ENCODE peak calls at places on chromosomes 12 and 14, in five cellular contexts. P is aorta, X is psoas muscle, F is thyroid gland, G is GM23248. K is an unnamed sample.

GRCh38 chr12:96698521-96698920 is 208.5 kb upstream of the NEDD1 start:
- DNase-seq in P (no peak), X (no peak), F (no peak), G (peak), K (no peak)

GRCh38 chr12:49767333-49767732 is 26.0 kb downstream of the TMBIM6 start:
- DNase-seq in P (no peak), X (no peak), F (no peak), G (peak), K (no peak)

GRCh38 chr14:105357626-105358025 is 40.7 kb upstream of the TEX22 start:
- DNase-seq in P (no peak), X (no peak), F (no peak), G (no peak), K (no peak)

GRCh38 chr14:80434574-80435321 is 223.4 kb upstream of the DIO2 start:
- DNase-seq in P (no peak), X (no peak), F (peak), G (peak), K (no peak)

GRCh38 chr12:98738002-98738401 is 92.9 kb downstream of the APAF1 start:
- DNase-seq in P (no peak), X (no peak), F (no peak), G (peak), K (no peak)

GRCh38 chr14:101963052-101963451 is 1.3 kb upstream of the DYNC1H1 start:
- DNase-seq in P (no peak), X (no peak), F (no peak), G (no peak), K (no peak)

GRCh38 chr14:76125506-76125905 is 26.2 kb upstream of the GPATCH2L start:
- DNase-seq in P (no peak), X (no peak), F (no peak), G (no peak), K (no peak)

GRCh38 chr12:34396861-34397590 is 374.7 kb downstream of the ALG10 start:
- DNase-seq in P (peak), X (peak), F (no peak), G (no peak), K (no peak)

GRCh38 chr12:105365231-105365630 is 34.7 kb downstream of the C12orf75 start:
- DNase-seq in P (no peak), X (peak), F (no peak), G (peak), K (no peak)
- H3K4me3 ChIP-seq in P (no peak), X (no peak), F (no peak), G (no peak), K (no peak)

GRCh38 chr12:128644664-128645296 is 179.0 kb downstream of the SLC15A4 start:
- DNase-seq in P (no peak), X (no peak), F (no peak), G (no peak), K (no peak)
- H3K4me3 ChIP-seq in P (no peak), X (no peak), F (no peak), G (no peak), K (no peak)

DNA sequence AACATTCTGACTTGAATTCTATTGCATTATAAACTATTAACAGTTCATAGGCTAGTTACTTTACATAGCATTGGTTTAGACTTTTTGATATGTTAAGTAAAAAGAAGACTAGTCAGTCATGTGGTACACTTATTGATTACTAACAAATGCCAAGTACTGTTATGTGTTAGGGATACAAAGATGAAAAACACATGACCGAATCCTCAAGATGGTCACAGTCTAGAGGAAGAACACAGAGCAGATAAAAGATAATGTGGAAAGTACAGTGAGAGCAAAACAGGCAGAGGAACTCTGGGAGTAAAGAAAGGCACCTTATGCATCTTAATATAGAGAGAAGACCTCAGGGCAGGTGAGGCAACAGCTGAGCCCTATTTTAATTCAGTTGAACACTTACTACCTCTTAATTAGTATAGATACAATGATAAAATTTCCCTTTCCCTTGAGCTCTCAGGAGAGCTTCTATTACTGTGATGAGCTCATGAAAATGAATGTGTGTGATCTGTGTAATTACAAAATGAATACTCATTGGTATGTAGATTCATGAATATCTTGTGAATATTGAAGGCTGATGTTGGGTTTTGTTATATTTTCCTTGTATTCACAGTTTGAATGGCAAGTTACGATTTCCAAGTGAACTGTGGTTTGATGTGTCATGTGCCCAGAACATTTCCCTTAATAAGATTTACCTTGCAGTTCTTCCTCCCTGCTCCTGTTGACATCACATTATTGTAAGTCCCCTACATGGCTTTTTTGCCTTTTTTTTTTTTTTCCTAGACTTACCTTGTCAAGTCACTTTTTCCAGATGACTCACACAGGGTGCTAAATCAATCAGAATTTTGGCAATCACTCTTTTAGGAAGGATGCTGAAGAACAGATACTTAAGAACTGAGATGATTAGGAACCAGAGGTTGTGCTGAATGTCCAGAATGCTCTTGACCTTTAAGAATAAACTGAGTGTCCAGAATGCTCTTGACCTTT is 29.5 kb upstream of the MSRB3 start:
- DNase-seq in P (no peak), X (no peak), F (no peak), G (peak), K (no peak)
- H3K4me3 ChIP-seq in P (no peak), X (no peak), F (no peak), G (no peak), K (no peak)

GRCh38 chr14:91232052-91232451 is 12.5 kb downstream of the GPR68 start:
- DNase-seq in P (no peak), X (no peak), F (no peak), G (no peak), K (no peak)

GRCh38 chr14:91234791-91235114 is 9.8 kb downstream of the GPR68 start:
- DNase-seq in P (no peak), X (no peak), F (no peak), G (no peak), K (no peak)

GRCh38 chr14:91232631-91233030 is 11.9 kb downstream of the GPR68 start:
- DNase-seq in P (no peak), X (no peak), F (no peak), G (no peak), K (no peak)

GRCh38 chr14:91231446-91231845 is 13.1 kb downstream of the GPR68 start:
- DNase-seq in P (no peak), X (no peak), F (no peak), G (peak), K (peak)

DNA sequence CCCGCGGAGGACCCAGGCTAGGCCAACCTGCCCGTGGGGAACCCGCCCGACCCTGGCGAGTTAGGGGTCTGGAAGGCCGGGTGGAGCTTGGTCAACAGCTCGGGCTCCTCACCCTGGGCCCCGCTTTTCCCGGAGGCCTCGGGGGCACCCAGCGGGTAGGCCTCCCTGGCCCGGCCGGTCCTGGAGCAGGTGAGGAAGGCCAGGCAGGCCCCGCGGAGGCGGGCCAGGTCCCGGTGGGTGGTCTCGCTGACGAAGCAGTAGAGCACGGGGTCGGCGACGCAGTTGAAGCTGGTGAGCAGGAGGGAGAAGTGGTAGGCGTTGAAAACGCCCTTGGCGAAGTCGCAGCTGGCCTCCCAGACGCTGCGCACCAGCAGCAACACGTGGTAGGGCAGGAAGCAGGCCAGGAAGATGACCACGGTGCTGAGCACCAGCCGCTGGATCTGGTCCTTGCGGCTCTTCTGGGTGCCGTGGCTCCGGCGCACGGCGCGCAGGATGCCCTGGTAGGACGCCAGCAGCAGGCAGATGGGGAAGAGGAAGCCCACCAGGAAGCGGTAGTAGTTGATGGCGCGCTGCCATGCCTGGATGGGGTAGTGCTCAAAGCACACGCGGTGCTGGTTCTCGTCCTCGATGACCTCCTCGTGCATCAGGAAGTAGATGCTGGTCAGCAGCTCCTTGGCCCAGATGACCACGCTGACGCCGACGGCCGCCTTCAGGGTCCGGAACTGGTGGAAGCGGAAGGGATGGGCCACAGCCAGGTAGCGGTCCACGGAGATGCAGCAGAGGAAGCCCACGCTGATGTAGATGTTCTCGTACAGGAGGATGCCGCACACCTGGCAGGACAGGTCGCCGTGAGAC is 10.3 kb downstream of the GPR68 start:
- DNase-seq in P (peak), X (peak), F (no peak), G (no peak), K (no peak)
- H3K4me3 ChIP-seq in P (no peak), X (no peak), F (no peak), G (no peak), K (no peak)

GRCh38 chr12:11757531-11757930 is 108.1 kb downstream of the ETV6 start:
- DNase-seq in P (no peak), X (no peak), F (no peak), G (no peak), K (no peak)
- H3K4me3 ChIP-seq in P (no peak), X (no peak), F (no peak), G (no peak), K (no peak)

GRCh38 chr12:16603265-16603915 is 2.6 kb downstream of the LMO3 start:
- DNase-seq in P (no peak), X (no peak), F (no peak), G (no peak), K (no peak)
- H3K4me3 ChIP-seq in P (no peak), X (no peak), F (peak), G (no peak), K (no peak)

GRCh38 chr14:24425704-24426103 is 3.8 kb downstream of the CBLN3 start:
- DNase-seq in P (no peak), X (no peak), F (no peak), G (peak), K (peak)
- H3K4me3 ChIP-seq in P (no peak), X (no peak), F (no peak), G (no peak), K (no peak)

GRCh38 chr14:103528512-103529382 is at the start of gene TRMT61A:
- DNase-seq in P (peak), X (peak), F (peak), G (peak), K (peak)

GRCh38 chr14:103529383-103530365 is 678 bp downstream of the TRMT61A start:
- DNase-seq in P (peak), X (no peak), F (no peak), G (no peak), K (no peak)

GRCh38 chr14:103531421-103532215 is 2.6 kb downstream of the TRMT61A start:
- DNase-seq in P (no peak), X (no peak), F (no peak), G (no peak), K (no peak)

GRCh38 chr14:103530831-103531230 is 1.8 kb downstream of the TRMT61A start:
- DNase-seq in P (peak), X (no peak), F (no peak), G (no peak), K (no peak)

GRCh38 chr14:103530390-103530789 is 1.4 kb downstream of the TRMT61A start:
- DNase-seq in P (peak), X (peak), F (no peak), G (peak), K (peak)
- H3K4me3 ChIP-seq in P (no peak), X (peak), F (no peak), G (peak), K (no peak)

GRCh38 chr12:57235728-57236131 is 6.2 kb downstream of the SHMT2 start:
- DNase-seq in P (peak), X (no peak), F (no peak), G (no peak), K (no peak)

GRCh38 chr12:57237653-57237951 is 8.1 kb downstream of the SHMT2 start:
- DNase-seq in P (no peak), X (no peak), F (no peak), G (no peak), K (no peak)

GRCh38 chr12:57235012-57235727 is 5.7 kb downstream of the SHMT2 start:
- DNase-seq in P (peak), X (peak), F (no peak), G (no peak), K (peak)

GRCh38 chr12:57236925-57237652 is 7.6 kb downstream of the SHMT2 start:
- DNase-seq in P (peak), X (peak), F (no peak), G (peak), K (no peak)

DNA sequence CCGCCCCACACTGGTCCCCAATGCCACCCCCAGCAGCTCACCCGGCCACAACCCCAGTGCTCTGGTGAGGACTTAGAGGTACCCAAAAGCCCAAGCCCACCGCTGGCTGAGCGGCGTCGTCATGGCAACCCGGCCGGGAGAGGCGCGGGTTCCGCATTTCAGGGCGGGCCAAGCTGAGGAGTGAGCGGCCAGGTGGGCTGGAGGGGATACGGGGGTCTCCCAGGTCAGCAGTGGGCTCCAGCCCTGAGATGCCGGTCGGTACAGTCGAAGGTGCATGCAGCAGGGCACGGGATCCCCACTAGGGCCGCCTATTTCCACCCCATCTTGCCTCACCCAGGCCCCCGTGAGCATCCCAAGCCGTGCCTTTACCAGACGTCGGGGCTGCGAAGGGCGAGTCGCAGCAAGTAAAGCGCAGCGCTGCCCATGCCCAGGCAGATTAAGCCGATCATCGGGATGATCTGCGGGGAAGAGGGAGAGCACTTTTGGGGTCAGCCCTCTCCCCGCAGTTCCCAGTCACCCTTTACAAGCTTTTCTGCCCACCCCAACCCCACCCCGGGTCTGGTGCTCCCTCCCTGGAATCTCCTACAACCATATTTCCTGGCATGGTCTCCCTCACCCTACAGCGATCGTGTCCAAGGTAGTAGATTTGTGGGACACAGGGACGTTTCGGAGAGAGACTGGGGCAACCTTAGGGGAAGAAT is 6.9 kb downstream of the SHMT2 start:
- DNase-seq in P (peak), X (peak), F (no peak), G (peak), K (no peak)
- H3K4me3 ChIP-seq in P (no peak), X (peak), F (no peak), G (no peak), K (no peak)

K was measured in fibroblast of villous mesenchyme.